ENCODE peak calls at places on chromosomes 13 and 19, in five cellular contexts. Y is trophoblast cell, F is mammary epithelial cell, D is mesendoderm, N is K562. B is an unnamed sample.

GRCh38 chr13:80946008-80946802 is 605.3 kb upstream of the SPRY2 start:
- DNase-seq in Y (no peak), F (no peak), D (no peak), N (no peak), B (no peak)

GRCh38 chr19:54164369-54165068 is 5.0 kb upstream of the LENG1 start:
- DNase-seq in Y (peak; percentile 71), F (no peak), D (peak; percentile 92), N (peak; percentile 90), B (peak; percentile 80)

GRCh38 chr13:69553976-69554375 is 553.6 kb upstream of the ATXN8OS start:
- DNase-seq in Y (no peak), F (no peak), D (peak; percentile 81), N (no peak), B (no peak)

GRCh38 chr13:45280751-45281634 is 60.0 kb downstream of the TPT1 start:
- DNase-seq in Y (peak; percentile 71), F (peak; percentile 84), D (peak; percentile 79), N (peak; percentile 20), B (peak; percentile 88)

GRCh38 chr13:62512194-62513141 is 1096.8 kb upstream of the PCDH20 start:
- DNase-seq in Y (peak; percentile 62), F (no peak), D (peak; percentile 85), N (peak; percentile 1), B (peak; percentile 23)

GRCh38 chr13:95115525-95115924 is 185.7 kb downstream of the ABCC4 start:
- DNase-seq in Y (peak; percentile 5), F (peak; percentile 83), D (no peak), N (no peak), B (no peak)

GRCh38 chr19:38644719-38645118 is 2.7 kb upstream of the ACTN4 start:
- DNase-seq in Y (no peak), F (peak; percentile 28), D (peak; percentile 76), N (no peak), B (no peak)

GRCh38 chr19:16160943-16161560 is 12.3 kb downstream of the CIB3 start:
- DNase-seq in Y (peak; percentile 25), F (peak; percentile 93), D (peak; percentile 34), N (peak; percentile 27), B (peak; percentile 57)

GRCh38 chr13:37369618-37370017 is 228.9 kb downstream of the POSTN start:
- DNase-seq in Y (no peak), F (peak; percentile 10), D (no peak), N (no peak), B (peak; percentile 43)

GRCh38 chr19:37007587-37008220 is 70.5 kb upstream of the ZNF420 start:
- DNase-seq in Y (peak; percentile 84), F (peak; percentile 13), D (no peak), N (peak; percentile 41), B (no peak)

GRCh38 chr13:112955271-112955937 is 13.6 kb upstream of the MCF2L start:
- DNase-seq in Y (no peak), F (no peak), D (no peak), N (no peak), B (no peak)

GRCh38 chr19:20503536-20503935 is 62.0 kb downstream of the ZNF737 start:
- DNase-seq in Y (no peak), F (peak; percentile 46), D (no peak), N (no peak), B (peak; percentile 18)

GRCh38 chr19:37964109-37964508 is 57.1 kb downstream of the SIPA1L3 start:
- DNase-seq in Y (no peak), F (no peak), D (no peak), N (no peak), B (peak; percentile 14)

GRCh38 chr19:10553087-10553667 is 9.5 kb downstream of the ATG4D start:
- DNase-seq in Y (no peak), F (no peak), D (no peak), N (no peak), B (no peak)
- H3K9ac ChIP-seq in Y (no peak overlapping the region), F (no peak overlapping the region), D (no peak overlapping the region), N (no peak overlapping the region), B (no peak overlapping the region)

GRCh38 chr19:1400281-1401137 is 833 bp downstream of the GAMT start:
- DNase-seq in Y (peak; percentile 24), F (no peak), D (no peak), N (peak; percentile 67), B (peak; percentile 44)
- H3K4me1 ChIP-seq in Y (peaks cover 6% of the 10 kb centered on the region), F (peaks cover 31% of the 10 kb centered on the region), D (no peaks in the 10 kb centered on the region), N (peaks cover 71% of the 10 kb centered on the region), B (peaks cover 20% of the 10 kb centered on the region)

GRCh38 chr19:40567040-40567749 is 9.5 kb upstream of the SHKBP1 start:
- DNase-seq in Y (no peak), F (no peak), D (no peak), N (peak; percentile 42), B (peak; percentile 12)
- H3K4me3 ChIP-seq in Y (no peak overlapping the region), F (peak overlapping the region; percentile 45), D (no peak overlapping the region), N (no peak overlapping the region), B (peak overlapping the region; percentile 68)

DNA sequence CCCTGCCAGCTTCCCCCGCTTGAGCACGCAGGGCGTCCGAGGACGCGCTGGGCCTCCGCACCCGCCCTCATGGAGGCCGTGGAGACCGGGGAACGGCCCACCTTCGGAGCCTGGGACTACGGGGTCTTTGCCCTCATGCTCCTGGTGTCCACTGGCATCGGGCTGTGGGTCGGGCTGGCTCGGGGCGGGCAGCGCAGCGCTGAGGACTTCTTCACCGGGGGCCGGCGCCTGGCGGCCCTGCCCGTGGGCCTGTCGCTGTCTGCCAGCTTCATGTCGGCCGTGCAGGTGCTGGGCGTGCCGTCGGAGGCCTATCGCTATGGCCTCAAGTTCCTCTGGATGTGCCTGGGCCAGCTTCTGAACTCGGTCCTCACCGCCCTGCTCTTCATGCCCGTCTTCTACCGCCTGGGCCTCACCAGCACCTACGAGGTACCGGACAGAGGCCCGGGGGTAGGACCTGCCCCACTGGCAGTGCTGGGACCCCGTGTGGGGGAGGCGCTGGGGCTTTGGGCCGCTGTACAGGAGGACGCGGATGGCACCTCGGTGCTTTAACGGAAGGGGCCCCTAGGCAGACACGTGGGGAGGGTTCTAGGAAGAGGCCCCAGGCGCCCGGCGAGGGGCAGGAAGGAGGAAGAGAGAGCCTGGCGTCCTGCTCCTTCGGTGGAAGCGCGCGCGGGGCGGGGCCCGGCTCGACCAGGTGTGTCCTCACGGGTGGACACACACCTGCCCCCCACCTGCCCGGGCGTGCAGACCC is 681 bp downstream of the SLC5A5 start:
- DNase-seq in Y (no peak), F (no peak), D (no peak), N (no peak), B (no peak)
- H3K9ac ChIP-seq in Y (no peak overlapping the region), F (no peak overlapping the region), D (no peak overlapping the region), N (no peak overlapping the region), B (no peak overlapping the region)

B was measured in adipocyte.